ENCODE peak calls at places on chromosomes 1 and 21, in seven cellular contexts. One of them, this sample, is unnamed.

GRCh38 chr1:228044961-228045360 is 37.5 kb upstream of the ARF1 start:
- DNase-seq in mucosa of descending colon: no peak
- DNase-seq in cardiac fibroblast: no peak
- DNase-seq in uterus: no peak
- DNase-seq in cardiac muscle cell: no peak
- DNase-seq in endodermal cell: no peak
- DNase-seq in prostate gland: no peak
- DNase-seq in this sample: no peak

GRCh38 chr1:70034403-70034802 is 171.0 kb downstream of the LRRC40 start:
- DNase-seq in cardiac muscle cell: peak; percentile 71
- DNase-seq in cardiac fibroblast: peak; percentile 84
- DNase-seq in mucosa of descending colon: no peak
- DNase-seq in prostate gland: no peak
- DNase-seq in endodermal cell: peak; percentile 82
- DNase-seq in uterus: no peak
- DNase-seq in this sample: peak; percentile 81

GRCh38 chr1:150372580-150372979 is 8.6 kb downstream of the RPRD2 start:
- DNase-seq in endodermal cell: no peak
- DNase-seq in cardiac fibroblast: no peak
- DNase-seq in mucosa of descending colon: no peak
- DNase-seq in cardiac muscle cell: no peak
- DNase-seq in prostate gland: no peak
- DNase-seq in uterus: no peak
- DNase-seq in this sample: no peak

GRCh38 chr21:42447182-42447581 is 43.5 kb downstream of the UBASH3A start:
- DNase-seq in prostate gland: no peak
- DNase-seq in endodermal cell: no peak
- DNase-seq in cardiac muscle cell: no peak
- DNase-seq in uterus: no peak
- DNase-seq in cardiac fibroblast: no peak
- DNase-seq in mucosa of descending colon: no peak
- DNase-seq in this sample: no peak

GRCh38 chr21:31557956-31558838 is 101.3 kb upstream of the SOD1 start:
- DNase-seq in uterus: no peak
- DNase-seq in mucosa of descending colon: peak; percentile 8
- DNase-seq in endodermal cell: peak; percentile 86
- DNase-seq in cardiac fibroblast: no peak
- DNase-seq in prostate gland: peak; percentile 9
- DNase-seq in cardiac muscle cell: no peak
- DNase-seq in this sample: peak; percentile 28

GRCh38 chr1:223732993-223733798 is 20.9 kb downstream of the CAPN2 start:
- DNase-seq in cardiac fibroblast: peak; percentile 51
- DNase-seq in prostate gland: no peak
- DNase-seq in mucosa of descending colon: no peak
- DNase-seq in cardiac muscle cell: no peak
- DNase-seq in endodermal cell: no peak
- DNase-seq in uterus: no peak
- DNase-seq in this sample: peak; percentile 63

GRCh38 chr1:53446051-53446450 is 13.1 kb upstream of the DMRTB1 start:
- DNase-seq in endodermal cell: peak; percentile 21
- DNase-seq in prostate gland: no peak
- DNase-seq in uterus: no peak
- DNase-seq in cardiac fibroblast: no peak
- DNase-seq in mucosa of descending colon: no peak
- DNase-seq in cardiac muscle cell: no peak
- DNase-seq in this sample: no peak

GRCh38 chr1:84145051-84145450 is 980 bp downstream of the PRKACB start:
- DNase-seq in endodermal cell: no peak
- DNase-seq in mucosa of descending colon: peak; percentile 57
- DNase-seq in cardiac fibroblast: peak; percentile 31
- DNase-seq in uterus: no peak
- DNase-seq in cardiac muscle cell: no peak
- DNase-seq in prostate gland: no peak
- DNase-seq in this sample: no peak

GRCh38 chr1:165056914-165057313 is 299.6 kb downstream of the LMX1A start:
- DNase-seq in mucosa of descending colon: no peak
- DNase-seq in cardiac muscle cell: no peak
- DNase-seq in prostate gland: no peak
- DNase-seq in endodermal cell: no peak
- DNase-seq in uterus: no peak
- DNase-seq in cardiac fibroblast: no peak
- DNase-seq in this sample: no peak

GRCh38 chr1:95118019-95118499 is 904 bp downstream of the TLCD4 start:
- DNase-seq in prostate gland: peak; percentile 5
- DNase-seq in mucosa of descending colon: peak; percentile 54
- DNase-seq in uterus: no peak
- DNase-seq in cardiac fibroblast: no peak
- DNase-seq in endodermal cell: no peak
- DNase-seq in cardiac muscle cell: peak; percentile 78
- DNase-seq in this sample: peak; percentile 4

GRCh38 chr1:232705815-232706575 is 76.1 kb upstream of the SIPA1L2 start:
- DNase-seq in uterus: peak; percentile 55
- DNase-seq in prostate gland: no peak
- DNase-seq in endodermal cell: no peak
- DNase-seq in cardiac muscle cell: no peak
- DNase-seq in mucosa of descending colon: no peak
- DNase-seq in cardiac fibroblast: peak; percentile 44
- DNase-seq in this sample: no peak

GRCh38 chr1:177351361-177352108 is 180.8 kb downstream of the BRINP2 start:
- DNase-seq in uterus: no peak
- DNase-seq in mucosa of descending colon: peak; percentile 54
- DNase-seq in prostate gland: no peak
- DNase-seq in cardiac fibroblast: no peak
- DNase-seq in cardiac muscle cell: peak; percentile 5
- DNase-seq in endodermal cell: no peak
- DNase-seq in this sample: no peak

GRCh38 chr1:23525558-23526174 is 5.4 kb downstream of the E2F2 start:
- DNase-seq in cardiac muscle cell: no peak
- DNase-seq in cardiac fibroblast: no peak
- DNase-seq in uterus: no peak
- DNase-seq in mucosa of descending colon: peak; percentile 52
- DNase-seq in prostate gland: no peak
- DNase-seq in endodermal cell: no peak
- DNase-seq in this sample: no peak
- H3K4me3 ChIP-seq in cardiac muscle cell: no peak overlapping the region
- H3K4me3 ChIP-seq in cardiac fibroblast: no peak overlapping the region
- H3K4me3 ChIP-seq in uterus: no peak overlapping the region
- H3K4me3 ChIP-seq in mucosa of descending colon: no peak overlapping the region
- H3K4me3 ChIP-seq in prostate gland: no peak overlapping the region
- H3K4me3 ChIP-seq in endodermal cell: no peak overlapping the region
- H3K4me3 ChIP-seq in this sample: no peak overlapping the region

DNA sequence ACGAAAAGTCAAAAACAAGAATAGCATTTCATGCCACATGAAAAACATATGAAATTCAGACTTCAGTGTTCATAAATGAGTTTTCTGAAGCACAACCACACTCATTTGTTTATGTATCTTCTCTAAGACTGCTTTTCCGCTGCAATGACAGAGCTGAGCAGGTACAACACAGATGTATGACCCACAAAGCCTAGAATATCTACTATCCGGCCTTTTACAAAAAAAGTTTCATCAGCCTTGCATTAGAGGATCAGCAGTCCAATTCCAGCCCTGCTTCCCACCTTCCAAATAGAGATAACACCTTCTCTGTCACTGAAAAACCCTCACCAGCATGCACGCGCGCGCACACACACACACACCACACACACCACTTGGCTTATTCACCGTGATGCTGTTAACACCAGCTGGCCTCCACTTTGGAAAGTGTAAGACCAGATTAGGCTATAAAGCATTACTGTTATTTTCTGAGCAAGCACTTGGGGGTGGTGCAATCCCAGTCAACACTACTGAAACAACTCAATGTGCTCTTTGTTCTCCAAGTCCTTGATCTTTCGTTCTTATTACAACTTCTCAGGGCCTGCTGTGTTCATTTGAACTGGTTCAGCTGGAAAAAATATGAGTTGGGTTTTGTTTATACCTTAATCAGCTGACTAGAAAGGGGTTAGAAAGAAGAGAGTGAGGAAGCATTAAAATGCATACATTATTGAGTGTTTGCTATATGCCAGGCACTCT is 90.0 kb downstream of the GLUL start:
- DNase-seq in cardiac muscle cell: peak; percentile 20
- DNase-seq in prostate gland: peak; percentile 45
- DNase-seq in endodermal cell: peak; percentile 57
- DNase-seq in uterus: no peak
- DNase-seq in mucosa of descending colon: peak; percentile 55
- DNase-seq in cardiac fibroblast: no peak
- DNase-seq in this sample: peak; percentile 53
- TF ChIP-seq CTCF in cardiac muscle cell: peak; percentile 19
- TF ChIP-seq CTCF in prostate gland: no peak
- TF ChIP-seq CTCF in endodermal cell: peak; percentile 42
- TF ChIP-seq CTCF in uterus: no peak
- TF ChIP-seq CTCF in mucosa of descending colon: no peak
- TF ChIP-seq CTCF in cardiac fibroblast: no peak
- TF ChIP-seq CTCF in this sample: no peak

GRCh38 chr1:154970631-154971340 is at the start of gene SHC1:
- DNase-seq in uterus: peak; percentile 97
- DNase-seq in endodermal cell: peak; percentile 97
- DNase-seq in cardiac fibroblast: peak; percentile 95
- DNase-seq in cardiac muscle cell: peak; percentile 87
- DNase-seq in mucosa of descending colon: peak; percentile 78
- DNase-seq in prostate gland: peak; percentile 94
- DNase-seq in this sample: peak; percentile 96
- H3K4me3 ChIP-seq in uterus: peak within 1 kb of the TSS; percentile 30
- H3K4me3 ChIP-seq in endodermal cell: peak within 1 kb of the TSS; percentile 91
- H3K4me3 ChIP-seq in cardiac fibroblast: peak within 1 kb of the TSS; percentile 85
- H3K4me3 ChIP-seq in cardiac muscle cell: peak within 1 kb of the TSS; percentile 17
- H3K4me3 ChIP-seq in mucosa of descending colon: no peak within 1 kb of the TSS
- H3K4me3 ChIP-seq in prostate gland: peak within 1 kb of the TSS; percentile 6
- H3K4me3 ChIP-seq in this sample: peak within 1 kb of the TSS; percentile 73

DNA sequence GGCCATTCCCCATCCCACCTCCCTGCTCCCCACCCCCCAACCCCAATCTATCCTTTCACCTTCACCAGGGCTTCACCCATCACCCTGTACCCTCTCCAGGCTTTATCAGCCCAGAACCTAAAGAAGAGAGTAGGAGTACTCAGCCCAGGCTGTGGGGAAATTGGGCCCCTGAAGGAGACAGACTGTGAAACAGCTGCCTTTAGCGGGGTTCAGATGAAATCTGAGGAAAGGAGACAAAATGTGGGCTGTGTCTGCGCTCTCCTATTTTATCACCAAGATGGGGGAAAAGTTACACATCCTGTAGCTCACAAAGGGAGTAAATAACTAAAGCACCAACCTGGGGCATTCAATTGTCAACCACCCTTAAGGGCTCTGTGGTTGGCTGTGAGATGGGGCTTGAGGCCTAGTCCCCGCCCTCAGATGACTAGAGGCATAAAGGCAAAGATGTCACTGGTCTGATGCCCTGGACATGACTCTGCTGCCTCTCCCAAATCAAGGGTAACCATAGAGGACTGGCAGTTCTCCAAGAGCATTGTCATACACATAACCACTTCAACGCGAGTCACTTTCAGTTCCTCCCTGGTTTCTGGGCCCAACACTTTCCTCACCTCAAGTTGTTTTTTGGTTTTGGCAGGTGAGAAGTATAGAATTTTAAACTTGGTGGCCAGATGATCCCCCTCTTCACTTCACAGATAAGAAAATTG is 30.0 kb downstream of the SLC27A3 start:
- DNase-seq in cardiac fibroblast: peak; percentile 95
- DNase-seq in endodermal cell: no peak
- DNase-seq in uterus: no peak
- DNase-seq in prostate gland: peak; percentile 37
- DNase-seq in cardiac muscle cell: peak; percentile 17
- DNase-seq in mucosa of descending colon: peak; percentile 68
- DNase-seq in this sample: peak; percentile 68
- TF ChIP-seq CTCF in cardiac fibroblast: no peak
- TF ChIP-seq CTCF in endodermal cell: no peak
- TF ChIP-seq CTCF in uterus: no peak
- TF ChIP-seq CTCF in prostate gland: no peak
- TF ChIP-seq CTCF in cardiac muscle cell: no peak
- TF ChIP-seq CTCF in mucosa of descending colon: no peak
- TF ChIP-seq CTCF in this sample: no peak

GRCh38 chr1:54800899-54801759 is at the start of gene TTC22:
- DNase-seq in prostate gland: peak; percentile 75
- DNase-seq in uterus: no peak
- DNase-seq in endodermal cell: peak; percentile 85
- DNase-seq in cardiac fibroblast: peak; percentile 12
- DNase-seq in cardiac muscle cell: no peak
- DNase-seq in mucosa of descending colon: peak; percentile 87
- DNase-seq in this sample: no peak
- H3K4me3 ChIP-seq in prostate gland: peak within 1 kb of the TSS; percentile 33
- H3K4me3 ChIP-seq in uterus: peak within 1 kb of the TSS; percentile 14
- H3K4me3 ChIP-seq in endodermal cell: no peak within 1 kb of the TSS
- H3K4me3 ChIP-seq in cardiac fibroblast: no peak within 1 kb of the TSS
- H3K4me3 ChIP-seq in cardiac muscle cell: no peak within 1 kb of the TSS
- H3K4me3 ChIP-seq in mucosa of descending colon: peak within 1 kb of the TSS; percentile 39
- H3K4me3 ChIP-seq in this sample: no peak within 1 kb of the TSS

DNA sequence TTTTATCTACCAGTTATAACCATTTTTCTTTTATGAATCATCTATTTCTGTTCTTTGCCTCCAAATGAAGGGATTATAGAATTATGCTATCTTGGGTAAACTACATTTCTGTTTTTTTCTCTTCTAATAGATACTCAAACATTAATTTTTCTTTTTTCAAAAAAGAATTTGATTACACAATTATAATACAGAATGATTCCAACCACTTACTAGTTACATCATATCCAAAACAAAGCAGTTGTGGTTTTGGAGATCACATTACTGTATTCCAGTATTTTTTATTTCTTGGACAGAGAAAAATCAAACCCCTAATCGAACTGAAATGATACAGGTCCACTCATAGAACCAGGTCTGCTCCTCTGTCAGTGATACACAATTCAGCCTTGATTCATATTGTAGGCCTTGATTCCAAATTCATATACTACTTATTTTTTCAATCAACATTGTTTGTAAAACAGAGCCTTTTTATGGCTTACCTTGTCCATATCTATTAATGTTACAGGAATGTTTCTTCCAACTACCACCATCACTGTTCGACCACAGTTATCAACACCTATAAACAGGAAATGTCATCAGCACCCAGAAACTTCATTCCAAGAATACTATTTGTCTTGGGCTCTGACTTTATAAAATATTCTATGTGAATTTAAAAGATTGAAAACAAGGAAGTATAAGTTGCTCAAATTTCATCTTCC is 43.2 kb downstream of the GDAP2 start:
- DNase-seq in endodermal cell: no peak
- DNase-seq in prostate gland: no peak
- DNase-seq in cardiac fibroblast: peak; percentile 64
- DNase-seq in mucosa of descending colon: no peak
- DNase-seq in cardiac muscle cell: no peak
- DNase-seq in uterus: no peak
- DNase-seq in this sample: peak; percentile 35
- TF ChIP-seq CTCF in endodermal cell: no peak
- TF ChIP-seq CTCF in prostate gland: no peak
- TF ChIP-seq CTCF in cardiac fibroblast: no peak
- TF ChIP-seq CTCF in mucosa of descending colon: no peak
- TF ChIP-seq CTCF in cardiac muscle cell: no peak
- TF ChIP-seq CTCF in uterus: no peak
- TF ChIP-seq CTCF in this sample: no peak

GRCh38 chr1:207754011-207754410 is 2.2 kb downstream of the CD46 start:
- DNase-seq in uterus: no peak
- DNase-seq in prostate gland: no peak
- DNase-seq in mucosa of descending colon: peak; percentile 8
- DNase-seq in endodermal cell: no peak
- DNase-seq in cardiac muscle cell: no peak
- DNase-seq in cardiac fibroblast: no peak
- DNase-seq in this sample: no peak
- H3K4me3 ChIP-seq in uterus: no peak overlapping the region
- H3K4me3 ChIP-seq in prostate gland: peak overlapping the region; percentile 73
- H3K4me3 ChIP-seq in mucosa of descending colon: no peak overlapping the region
- H3K4me3 ChIP-seq in endodermal cell: peak overlapping the region; percentile 91
- H3K4me3 ChIP-seq in cardiac muscle cell: no peak overlapping the region
- H3K4me3 ChIP-seq in cardiac fibroblast: no peak overlapping the region
- H3K4me3 ChIP-seq in this sample: no peak overlapping the region

GRCh38 chr1:109478806-109479205 is 4.9 kb upstream of the ATXN7L2 start:
- DNase-seq in endodermal cell: peak; percentile 87
- DNase-seq in mucosa of descending colon: peak; percentile 76
- DNase-seq in prostate gland: no peak
- DNase-seq in cardiac muscle cell: peak; percentile 23
- DNase-seq in uterus: no peak
- DNase-seq in cardiac fibroblast: no peak
- DNase-seq in this sample: no peak
- TF ChIP-seq CTCF in endodermal cell: peak; percentile 40
- TF ChIP-seq CTCF in mucosa of descending colon: no peak
- TF ChIP-seq CTCF in prostate gland: no peak
- TF ChIP-seq CTCF in cardiac muscle cell: no peak
- TF ChIP-seq CTCF in uterus: no peak
- TF ChIP-seq CTCF in cardiac fibroblast: no peak
- TF ChIP-seq CTCF in this sample: no peak